ENCODE peak calls at places on chromosomes 2 and 18, in five cellular contexts. P, O, A, J and U are unnamed samples.

GRCh38 chr2:232697807-232698110 is 628 bp downstream of the GIGYF2 start:
- DNase-seq in P (no peak), O (no peak), A (no peak), J (no peak), U (no peak)

GRCh38 chr2:181140414-181140813 is 160.0 kb downstream of the UBE2E3 start:
- DNase-seq in P (no peak), O (no peak), A (no peak), J (no peak), U (no peak)

GRCh38 chr2:95539290-95539689 is 52.5 kb upstream of the TRIM43 start:
- DNase-seq in P (no peak), O (no peak), A (no peak), J (no peak), U (no peak)

GRCh38 chr2:105929506-105929905 is 184.8 kb downstream of the NCK2 start:
- DNase-seq in P (no peak), O (no peak), A (no peak), J (peak; percentile 46), U (no peak)

GRCh38 chr2:102297891-102298290 is 13.5 kb upstream of the IL1RL1 start:
- DNase-seq in P (no peak), O (no peak), A (no peak), J (no peak), U (no peak)

GRCh38 chr2:240567872-240568677 is at the start of gene RNPEPL1:
- DNase-seq in P (no peak), O (no peak), A (peak; percentile 56), J (peak; percentile 90), U (no peak)

GRCh38 chr2:72150157-72150960 is 2.7 kb upstream of the CYP26B1 start:
- DNase-seq in P (peak; percentile 5), O (peak; percentile 75), A (peak; percentile 81), J (peak; percentile 87), U (peak; percentile 63)

GRCh38 chr18:9404565-9405060 is 70.0 kb downstream of the TWSG1 start:
- DNase-seq in P (no peak), O (no peak), A (peak; percentile 76), J (no peak), U (no peak)

GRCh38 chr2:224260605-224261004 is 141.3 kb downstream of the FAM124B start:
- DNase-seq in P (no peak), O (no peak), A (no peak), J (no peak), U (no peak)

GRCh38 chr2:56148825-56149224 is 35.0 kb upstream of the CCDC85A start:
- DNase-seq in P (no peak), O (no peak), A (no peak), J (no peak), U (no peak)

GRCh38 chr18:59715966-59716369 is 18.7 kb upstream of the CCBE1 start:
- DNase-seq in P (no peak), O (no peak), A (no peak), J (no peak), U (peak; percentile 8)

GRCh38 chr18:50203801-50204604 is 9.1 kb upstream of the MYO5B start:
- DNase-seq in P (no peak), O (peak; percentile 46), A (peak; percentile 11), J (peak; percentile 68), U (peak; percentile 49)

GRCh38 chr2:180656455-180656847 is 324.0 kb upstream of the UBE2E3 start:
- DNase-seq in P (no peak), O (peak; percentile 20), A (no peak), J (no peak), U (peak; percentile 80)

GRCh38 chr2:25957743-25958142 is 24.6 kb downstream of the KIF3C start:
- DNase-seq in P (no peak), O (no peak), A (no peak), J (no peak), U (no peak)

GRCh38 chr2:11858883-11859282 is 112.5 kb downstream of the LPIN1 start:
- DNase-seq in P (no peak), O (no peak), A (no peak), J (no peak), U (no peak)

GRCh38 chr2:101509498-101510274 is 34.8 kb upstream of the RFX8 start:
- DNase-seq in P (no peak), O (no peak), A (no peak), J (no peak), U (no peak)

GRCh38 chr2:222609391-222609790 is 46.5 kb downstream of the FARSB start:
- DNase-seq in P (no peak), O (no peak), A (no peak), J (no peak), U (no peak)

GRCh38 chr18:5709476-5710095 is 165.8 kb upstream of the EPB41L3 start:
- DNase-seq in P (no peak), O (no peak), A (no peak), J (no peak), U (no peak)

GRCh38 chr18:48842259-48843061 is 108.3 kb downstream of the SMAD7 start:
- DNase-seq in P (no peak), O (no peak), A (peak; percentile 22), J (no peak), U (no peak)

GRCh38 chr2:241598061-241598460 is 38.9 kb downstream of the THAP4 start:
- DNase-seq in P (no peak), O (no peak), A (no peak), J (no peak), U (no peak)

GRCh38 chr2:105786231-105787230 is 41.8 kb downstream of the NCK2 start:
- DNase-seq in P (no peak), O (no peak), A (no peak), J (no peak), U (no peak)

GRCh38 chr2:152611458-152612231 is 105.6 kb downstream of the PRPF40A start:
- DNase-seq in P (peak; percentile 64), O (no peak), A (no peak), J (no peak), U (no peak)

GRCh38 chr2:529425-529824 is 147.8 kb downstream of the TMEM18 start:
- DNase-seq in P (no peak), O (peak; percentile 48), A (no peak), J (peak; percentile 85), U (peak; percentile 74)

GRCh38 chr2:183838295-183838694 is 714.1 kb downstream of the NUP35 start:
- DNase-seq in P (no peak), O (no peak), A (no peak), J (no peak), U (no peak)

GRCh38 chr2:233912799-233913423 is 4.3 kb upstream of the TRPM8 start:
- DNase-seq in P (no peak), O (peak; percentile 41), A (no peak), J (no peak), U (no peak)

GRCh38 chr2:168552450-168552856 is 96.4 kb downstream of the CERS6 start:
- DNase-seq in P (peak; percentile 63), O (no peak), A (no peak), J (no peak), U (no peak)

GRCh38 chr2:222683805-222684204 is 12.3 kb downstream of the MOGAT1 start:
- DNase-seq in P (no peak), O (no peak), A (no peak), J (no peak), U (no peak)

GRCh38 chr18:57297306-57297705 is 55.1 kb upstream of the ST8SIA3 start:
- DNase-seq in P (no peak), O (no peak), A (no peak), J (no peak), U (no peak)

GRCh38 chr2:28956415-28956826 is 24.7 kb upstream of the TOGARAM2 start:
- DNase-seq in P (no peak), O (peak; percentile 62), A (peak; percentile 76), J (peak; percentile 61), U (peak; percentile 18)
- TF ChIP-seq ZBTB33 in P (no peak), O (no peak), A (no peak), J (no peak), U (no peak)

DNA sequence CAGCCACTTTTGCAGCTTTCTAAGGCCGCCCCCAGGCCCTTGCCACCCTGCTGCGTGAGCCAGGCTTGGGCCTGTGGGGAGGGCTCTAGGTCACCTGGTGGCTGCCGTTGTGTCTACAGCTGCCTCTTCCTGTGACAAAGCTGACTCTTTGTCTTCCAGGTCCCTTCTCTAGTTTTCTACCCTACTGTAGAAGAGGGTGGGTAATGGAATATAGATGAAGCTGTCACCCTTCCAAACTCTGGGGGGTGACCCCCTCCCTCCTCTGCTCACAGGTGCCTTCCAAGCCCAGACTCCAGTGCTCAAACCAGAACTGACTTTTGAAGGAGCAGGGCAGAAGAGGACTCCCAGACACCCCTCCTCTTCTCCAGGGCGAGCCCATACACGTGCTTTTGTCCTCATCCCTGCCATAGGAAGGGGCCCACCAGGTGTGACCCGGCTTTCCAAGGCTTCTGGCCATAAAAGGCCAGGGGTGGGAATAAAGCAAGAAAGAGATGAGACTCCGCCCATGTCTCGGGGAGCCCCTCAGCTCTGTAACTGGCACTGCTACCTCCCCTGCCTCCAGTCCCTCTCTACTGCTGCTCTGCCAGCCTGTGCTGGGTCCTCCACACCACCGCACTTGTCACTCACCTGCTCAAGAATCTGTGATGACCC is 17.9 kb upstream of the SDC1 start:
- DNase-seq in P (no peak), O (peak; percentile 54), A (peak; percentile 15), J (peak; percentile 52), U (no peak)
- TF ChIP-seq ZBTB33 in P (no peak), O (no peak), A (no peak), J (no peak), U (no peak)

DNA sequence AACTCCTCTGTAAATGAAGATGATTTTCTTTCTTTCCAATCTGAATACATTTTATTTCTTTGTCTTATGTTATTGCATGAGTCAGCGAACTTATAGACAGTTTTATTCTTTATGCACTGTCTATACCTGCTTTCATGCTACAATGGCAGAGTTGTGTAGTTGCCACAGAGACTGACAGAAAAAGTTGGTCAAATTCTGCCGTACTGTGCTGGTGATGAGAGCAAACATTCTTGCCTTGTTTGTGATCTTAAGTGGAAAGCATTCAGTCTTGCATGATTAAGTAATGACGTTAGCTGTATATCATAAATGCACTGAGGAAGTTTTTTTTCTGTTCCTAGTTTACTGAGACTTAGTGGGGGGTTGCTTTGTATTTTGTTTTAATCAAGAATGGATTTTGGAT is 32.9 kb downstream of the ZC3H15 start:
- DNase-seq in P (no peak), O (no peak), A (no peak), J (no peak), U (no peak)
- TF ChIP-seq ZBTB33 in P (no peak), O (no peak), A (no peak), J (no peak), U (no peak)

GRCh38 chr2:121949271-121949670 is 193.8 kb downstream of the TSN start:
- DNase-seq in P (no peak), O (no peak), A (no peak), J (no peak), U (no peak)

GRCh38 chr2:121947681-121948080 is 192.2 kb downstream of the TSN start:
- DNase-seq in P (no peak), O (no peak), A (no peak), J (no peak), U (no peak)

GRCh38 chr2:121943285-121943684 is 187.8 kb downstream of the TSN start:
- DNase-seq in P (no peak), O (no peak), A (no peak), J (no peak), U (no peak)

GRCh38 chr2:121944072-121944829 is 188.8 kb downstream of the TSN start:
- DNase-seq in P (no peak), O (no peak), A (no peak), J (no peak), U (no peak)
- TF ChIP-seq ZBTB33 in P (no peak), O (no peak), A (no peak), J (no peak), U (no peak)

GRCh38 chr2:161982548-161982947 is 91.5 kb downstream of the DPP4 start:
- DNase-seq in P (no peak), O (no peak), A (no peak), J (no peak), U (no peak)
- TF ChIP-seq ZBTB33 in P (no peak), O (no peak), A (no peak), J (no peak), U (no peak)